ENCODE peak calls at places on chromosomes 2 and 18, in six cellular contexts. B is mesenchymal stem cell, H is PC-3, G is HepG2, S is mesendoderm, Q is colonic mucosa. L is an unnamed sample. For H3K36me3, the result is how much of the 10 kb centered on the place peaks cover.

GRCh38 chr2:157751462-157752058 is 122.9 kb upstream of the ACVR1C start:
- DNase-seq in B (peak), H (peak), G (peak), S (peak), Q (no peak), L (peak)

GRCh38 chr2:181575650-181576025 is 81.3 kb downstream of the CERKL start:
- DNase-seq in B (no peak), H (no peak), G (no peak), S (no peak), Q (no peak), L (no peak)

GRCh38 chr2:88131201-88131998 is 3.5 kb upstream of the FABP1 start:
- DNase-seq in B (no peak), H (no peak), G (peak), S (no peak), Q (peak), L (no peak)

GRCh38 chr2:16537347-16537746 is 128.3 kb downstream of the CYRIA start:
- DNase-seq in B (no peak), H (peak), G (no peak), S (no peak), Q (no peak), L (no peak)

GRCh38 chr2:240598311-240598911 is 11.9 kb downstream of the CAPN10 start:
- DNase-seq in B (no peak), H (no peak), G (no peak), S (no peak), Q (no peak), L (no peak)

GRCh38 chr2:26584191-26584590 is 57.0 kb downstream of the CIB4 start:
- DNase-seq in B (no peak), H (no peak), G (no peak), S (no peak), Q (no peak), L (no peak)

GRCh38 chr2:18814387-18814786 is 225.0 kb upstream of the NT5C1B start:
- DNase-seq in B (no peak), H (no peak), G (no peak), S (no peak), Q (no peak), L (no peak)

GRCh38 chr2:67322361-67323001 is 74.7 kb upstream of the ETAA1 start:
- DNase-seq in B (peak), H (peak), G (peak), S (peak), Q (peak), L (peak)

GRCh38 chr2:187552959-187553681 is 1.1 kb downstream of the TFPI start:
- DNase-seq in B (peak), H (peak), G (peak), S (no peak), Q (no peak), L (no peak)

GRCh38 chr2:198311020-198311419 is 506.6 kb downstream of the PLCL1 start:
- DNase-seq in B (no peak), H (no peak), G (peak), S (no peak), Q (peak), L (no peak)

GRCh38 chr18:50924372-50924771 is 43.5 kb upstream of the ELAC1 start:
- DNase-seq in B (no peak), H (no peak), G (no peak), S (no peak), Q (no peak), L (no peak)

GRCh38 chr2:125746321-125746983 is 909.5 kb upstream of the GYPC start:
- DNase-seq in B (no peak), H (no peak), G (no peak), S (no peak), Q (no peak), L (no peak)

GRCh38 chr2:173631123-173631450 is 276.4 kb downstream of the CDCA7 start:
- DNase-seq in B (peak), H (peak), G (no peak), S (no peak), Q (peak), L (no peak)

GRCh38 chr2:236715077-236715476 is 145.5 kb downstream of the ACKR3 start:
- DNase-seq in B (no peak), H (no peak), G (no peak), S (no peak), Q (no peak), L (no peak)

GRCh38 chr2:106638043-106638442 is 150.9 kb downstream of the CD8B2 start:
- DNase-seq in B (peak), H (peak), G (no peak), S (peak), Q (no peak), L (no peak)

GRCh38 chr18:31206064-31206463 is 43.4 kb upstream of the DSC1 start:
- DNase-seq in B (no peak), H (peak), G (peak), S (no peak), Q (peak), L (no peak)

GRCh38 chr18:22673182-22673862 is 255.6 kb upstream of the CTAGE1 start:
- DNase-seq in B (no peak), H (no peak), G (no peak), S (no peak), Q (no peak), L (no peak)

GRCh38 chr2:220335591-220335915 is 708.1 kb downstream of the SLC4A3 start:
- DNase-seq in B (no peak), H (no peak), G (no peak), S (no peak), Q (no peak), L (no peak)

GRCh38 chr2:203551653-203552250 is 16.7 kb upstream of the RAPH1 start:
- DNase-seq in B (peak), H (peak), G (peak), S (no peak), Q (peak), L (no peak)

DNA sequence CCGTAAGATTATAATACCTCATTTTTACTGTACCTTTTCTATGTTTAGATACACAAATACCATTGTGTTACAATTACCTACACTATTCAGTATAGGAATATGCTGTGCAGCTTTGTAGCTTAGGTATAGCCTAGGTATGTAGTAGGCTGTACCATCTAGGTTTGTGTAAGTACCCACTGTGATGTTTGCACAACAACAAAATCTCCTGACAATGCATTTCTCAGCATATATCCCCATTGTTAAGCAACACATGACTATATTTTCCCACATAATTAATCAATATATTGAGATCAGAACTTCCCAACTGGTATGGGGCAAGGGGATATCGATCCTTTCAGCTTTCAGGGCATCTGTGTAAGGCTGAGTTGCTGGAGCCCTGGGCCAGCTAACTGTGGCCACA is 106.3 kb upstream of the OTX1 start:
- DNase-seq in B (no peak), H (no peak), G (no peak), S (no peak), Q (no peak), L (no peak)
- H3K36me3 ChIP-seq in B (under half), H (under half), G (under half), S (under half), Q (under half), L (under half)

DNA sequence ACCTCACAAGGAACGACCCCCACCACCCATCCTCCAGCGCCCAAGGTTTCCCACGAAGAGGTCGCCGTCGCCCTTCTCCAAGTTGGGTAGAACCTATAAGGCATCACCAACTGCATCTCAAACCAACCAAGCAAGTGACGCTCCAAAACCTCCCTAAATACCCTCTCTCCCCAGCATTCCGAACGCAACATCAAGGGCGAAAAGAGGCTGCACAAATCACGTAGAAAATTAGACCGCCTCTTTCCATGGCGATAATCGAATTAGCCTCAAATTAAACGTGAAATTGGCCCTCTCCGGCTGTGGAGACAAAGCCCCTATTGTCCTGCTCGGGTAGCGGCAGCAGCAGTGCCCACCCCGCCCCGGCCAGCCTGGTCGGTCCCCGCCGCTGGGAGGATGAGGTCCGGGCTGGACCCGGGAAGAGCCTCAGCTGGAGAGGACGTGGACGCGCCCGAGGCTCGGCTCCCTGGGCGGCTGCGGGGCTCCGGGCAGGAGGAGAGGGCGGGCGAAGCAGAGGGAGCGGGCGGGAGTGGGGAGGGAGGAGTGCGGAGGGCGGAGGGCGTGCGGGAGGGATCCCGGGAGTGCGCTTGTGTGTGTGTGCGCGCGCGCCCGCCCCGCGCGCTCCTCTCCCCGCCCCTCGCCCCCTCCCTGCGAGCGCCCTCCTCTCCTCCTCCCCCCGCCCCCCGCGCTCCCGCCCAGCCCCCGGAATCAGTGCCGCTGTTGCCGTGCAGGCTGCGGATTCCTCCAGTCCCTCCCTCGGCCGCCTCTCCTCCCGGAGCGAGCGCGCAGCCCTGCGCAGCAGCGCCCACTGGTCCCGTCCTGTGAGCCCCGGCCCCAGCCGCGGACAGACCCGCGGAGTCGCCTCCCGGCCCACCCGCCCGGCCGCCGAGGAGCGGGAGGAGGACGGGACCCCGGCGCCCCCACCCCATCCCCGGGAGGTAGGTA is at the start of gene SPTBN1:
- DNase-seq in B (peak), H (peak), G (peak), S (peak), Q (peak), L (peak)
- H3K9ac ChIP-seq in B (peak), H (peak), G (peak), S (peak), Q (peak), L (peak)

GRCh38 chr18:9117980-9118841 is 15.7 kb downstream of the NDUFV2 start:
- DNase-seq in B (peak), H (no peak), G (no peak), S (no peak), Q (no peak), L (no peak)

GRCh38 chr18:9115984-9116383 is 13.5 kb downstream of the NDUFV2 start:
- DNase-seq in B (no peak), H (no peak), G (no peak), S (no peak), Q (no peak), L (no peak)

GRCh38 chr18:9123520-9123919 is 13.1 kb upstream of the ANKRD12 start:
- DNase-seq in B (no peak), H (no peak), G (no peak), S (no peak), Q (no peak), L (no peak)

GRCh38 chr18:9124824-9125223 is 11.8 kb upstream of the ANKRD12 start:
- DNase-seq in B (no peak), H (peak), G (no peak), S (no peak), Q (no peak), L (no peak)

GRCh38 chr18:9120796-9121195 is 15.8 kb upstream of the ANKRD12 start:
- DNase-seq in B (no peak), H (no peak), G (no peak), S (no peak), Q (no peak), L (no peak)
- H3K36me3 ChIP-seq in B (under half), H (half or more), G (under half), S (under half), Q (under half), L (half or more)

DNA sequence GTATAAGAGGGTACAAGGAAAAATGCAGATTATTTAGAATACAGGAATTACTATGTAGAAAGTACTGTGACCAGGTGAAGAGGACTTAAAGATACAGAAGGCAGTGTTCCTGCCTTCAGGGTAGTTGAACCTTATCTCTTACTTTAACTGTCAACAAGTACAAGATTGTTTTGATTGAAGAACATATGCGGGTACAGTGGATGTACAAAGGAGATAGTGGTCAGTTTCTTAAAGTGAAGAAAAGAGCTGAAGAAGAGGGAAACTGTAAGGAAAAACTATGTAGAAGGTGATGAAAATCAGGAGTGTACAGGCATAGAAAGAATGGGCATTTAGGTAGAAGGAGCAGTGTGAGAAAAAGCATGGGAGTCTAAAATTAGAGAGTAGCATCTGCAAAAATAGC is 2.2 kb downstream of the RALBP1 start:
- DNase-seq in B (no peak), H (no peak), G (no peak), S (no peak), Q (no peak), L (no peak)
- H3K9ac ChIP-seq in B (peak), H (no peak), G (no peak), S (no peak), Q (peak), L (no peak)

L was measured in endodermal cell.